ENCODE peak calls at places on chromosomes 2 and 18, in four cellular contexts. D, K, E and Z are unnamed samples.

GRCh38 chr2:232979871-232980461 is 33.1 kb downstream of the NGEF start:
- DNase-seq in D (no peak), K (no peak), E (peak), Z (peak)

GRCh38 chr2:32969444-32970162 is 22.9 kb downstream of the LTBP1 start:
- DNase-seq in D (no peak), K (no peak), E (no peak), Z (no peak)

GRCh38 chr2:111662039-111662740 is 221.8 kb downstream of the ANAPC1 start:
- DNase-seq in D (no peak), K (no peak), E (peak), Z (no peak)

GRCh38 chr2:25377822-25378421 is 36.2 kb upstream of the DNMT3A start:
- DNase-seq in D (peak), K (no peak), E (no peak), Z (no peak)

GRCh38 chr2:96816836-96817702 is 1.0 kb downstream of the CNNM3 start:
- DNase-seq in D (no peak), K (peak), E (no peak), Z (no peak)

GRCh38 chr2:176129825-176130152 is 284 bp downstream of the HOXD8 start:
- DNase-seq in D (no peak), K (no peak), E (no peak), Z (no peak)

GRCh38 chr2:105038383-105039061 is 653 bp downstream of the MRPS9 start:
- DNase-seq in D (no peak), K (no peak), E (peak), Z (no peak)

GRCh38 chr2:22944141-22944540 is 440.8 kb upstream of the KLHL29 start:
- DNase-seq in D (no peak), K (no peak), E (no peak), Z (no peak)

GRCh38 chr2:39379643-39380524 is 57.2 kb downstream of the MAP4K3 start:
- DNase-seq in D (no peak), K (peak), E (peak), Z (no peak)

GRCh38 chr2:214395040-214395439 is 15.8 kb upstream of the VWC2L start:
- DNase-seq in D (no peak), K (no peak), E (peak), Z (no peak)

GRCh38 chr2:118049140-118050128 is 35.6 kb upstream of the CCDC93 start:
- DNase-seq in D (no peak), K (peak), E (no peak), Z (no peak)

GRCh38 chr2:218853766-218854165 is 5.8 kb upstream of the WNT6 start:
- DNase-seq in D (peak), K (no peak), E (peak), Z (no peak)

GRCh38 chr18:42617086-42617725 is 498.3 kb downstream of the RIT2 start:
- DNase-seq in D (no peak), K (no peak), E (no peak), Z (no peak)

GRCh38 chr2:101473911-101474751 is 781 bp downstream of the RFX8 start:
- DNase-seq in D (peak), K (peak), E (peak), Z (no peak)

GRCh38 chr2:98548920-98549818 is 59.1 kb downstream of the COA5 start:
- DNase-seq in D (no peak), K (peak), E (no peak), Z (no peak)

GRCh38 chr18:8471373-8471772 is 137.9 kb upstream of the RAB12 start:
- DNase-seq in D (no peak), K (no peak), E (no peak), Z (no peak)

GRCh38 chr2:65796259-65796658 is 363.9 kb upstream of the SPRED2 start:
- DNase-seq in D (no peak), K (no peak), E (no peak), Z (no peak)

GRCh38 chr2:219149667-219150066 is 10.9 kb downstream of the NHEJ1 start:
- DNase-seq in D (no peak), K (no peak), E (no peak), Z (no peak)

GRCh38 chr2:110838657-110839357 is 106.4 kb downstream of the ACOXL start:
- DNase-seq in D (no peak), K (no peak), E (no peak), Z (no peak)

GRCh38 chr2:210215120-210215519 is 10.1 kb downstream of the ACADL start:
- DNase-seq in D (no peak), K (no peak), E (no peak), Z (no peak)